ENCODE peak calls at places on chromosome 7, in nine cellular contexts. One of them, this sample, is unnamed.
A peak's percentile ranks its signal among the peaks of the same experiment; 100 is the strongest.

GRCh38 chr7:131896189-131896855 is 339.9 kb upstream of the PODXL start:
- DNase-seq in left ventricle myocardium inferior: no peak
- DNase-seq in effector CD8-positive, alpha-beta T cell: no peak
- DNase-seq in heart right ventricle: no peak
- DNase-seq in HAP-1: peak; percentile 36
- DNase-seq in naive thymus-derived CD4-positive, alpha-beta T cell: no peak
- DNase-seq in ureter: no peak
- DNase-seq in left colon: no peak
- DNase-seq in activated naive CD4-positive, alpha-beta T cell treated with anti-CD3 and anti-CD28 coated beads, Interleukin-2, amount 50 U/mL, for 16 hours: no peak
- DNase-seq in this sample: no peak

GRCh38 chr7:82494420-82494819 is 50.8 kb upstream of the CACNA2D1 start:
- DNase-seq in left ventricle myocardium inferior: no peak
- DNase-seq in effector CD8-positive, alpha-beta T cell: no peak
- DNase-seq in heart right ventricle: no peak
- DNase-seq in HAP-1: no peak
- DNase-seq in naive thymus-derived CD4-positive, alpha-beta T cell: no peak
- DNase-seq in ureter: no peak
- DNase-seq in left colon: no peak
- DNase-seq in activated naive CD4-positive, alpha-beta T cell treated with anti-CD3 and anti-CD28 coated beads, Interleukin-2, amount 50 U/mL, for 16 hours: no peak
- DNase-seq in this sample: no peak

GRCh38 chr7:46352335-46352954 is 431.4 kb upstream of the IGFBP3 start:
- DNase-seq in left ventricle myocardium inferior: no peak
- DNase-seq in effector CD8-positive, alpha-beta T cell: peak; percentile 1
- DNase-seq in heart right ventricle: no peak
- DNase-seq in HAP-1: no peak
- DNase-seq in naive thymus-derived CD4-positive, alpha-beta T cell: no peak
- DNase-seq in ureter: peak; percentile 56
- DNase-seq in left colon: no peak
- DNase-seq in activated naive CD4-positive, alpha-beta T cell treated with anti-CD3 and anti-CD28 coated beads, Interleukin-2, amount 50 U/mL, for 16 hours: no peak
- DNase-seq in this sample: peak; percentile 16

GRCh38 chr7:108455833-108456677 is at the start of gene NRCAM:
- DNase-seq in left ventricle myocardium inferior: no peak
- DNase-seq in effector CD8-positive, alpha-beta T cell: peak; percentile 64
- DNase-seq in heart right ventricle: peak; percentile 11
- DNase-seq in HAP-1: peak; percentile 79
- DNase-seq in naive thymus-derived CD4-positive, alpha-beta T cell: peak; percentile 30
- DNase-seq in ureter: no peak
- DNase-seq in left colon: peak; percentile 7
- DNase-seq in activated naive CD4-positive, alpha-beta T cell treated with anti-CD3 and anti-CD28 coated beads, Interleukin-2, amount 50 U/mL, for 16 hours: peak; percentile 42
- DNase-seq in this sample: peak; percentile 76

GRCh38 chr7:88184848-88185304 is 35.0 kb downstream of the SRI start:
- DNase-seq in left ventricle myocardium inferior: no peak
- DNase-seq in effector CD8-positive, alpha-beta T cell: no peak
- DNase-seq in heart right ventricle: no peak
- DNase-seq in HAP-1: no peak
- DNase-seq in naive thymus-derived CD4-positive, alpha-beta T cell: no peak
- DNase-seq in ureter: no peak
- DNase-seq in left colon: no peak
- DNase-seq in activated naive CD4-positive, alpha-beta T cell treated with anti-CD3 and anti-CD28 coated beads, Interleukin-2, amount 50 U/mL, for 16 hours: no peak
- DNase-seq in this sample: no peak

GRCh38 chr7:46209611-46210170 is 288.6 kb upstream of the IGFBP3 start:
- DNase-seq in left ventricle myocardium inferior: no peak
- DNase-seq in effector CD8-positive, alpha-beta T cell: no peak
- DNase-seq in heart right ventricle: no peak
- DNase-seq in HAP-1: no peak
- DNase-seq in naive thymus-derived CD4-positive, alpha-beta T cell: no peak
- DNase-seq in ureter: no peak
- DNase-seq in left colon: no peak
- DNase-seq in activated naive CD4-positive, alpha-beta T cell treated with anti-CD3 and anti-CD28 coated beads, Interleukin-2, amount 50 U/mL, for 16 hours: no peak
- DNase-seq in this sample: no peak

GRCh38 chr7:102125127-102125561 is 161.5 kb upstream of the SH2B2 start:
- DNase-seq in left ventricle myocardium inferior: peak; percentile 52
- DNase-seq in effector CD8-positive, alpha-beta T cell: no peak
- DNase-seq in heart right ventricle: peak; percentile 56
- DNase-seq in HAP-1: no peak
- DNase-seq in naive thymus-derived CD4-positive, alpha-beta T cell: no peak
- DNase-seq in ureter: peak; percentile 59
- DNase-seq in left colon: peak; percentile 25
- DNase-seq in activated naive CD4-positive, alpha-beta T cell treated with anti-CD3 and anti-CD28 coated beads, Interleukin-2, amount 50 U/mL, for 16 hours: no peak
- DNase-seq in this sample: no peak

GRCh38 chr7:8443871-8444756 is 10.7 kb downstream of the NXPH1 start:
- DNase-seq in left ventricle myocardium inferior: no peak
- DNase-seq in effector CD8-positive, alpha-beta T cell: no peak
- DNase-seq in heart right ventricle: no peak
- DNase-seq in HAP-1: no peak
- DNase-seq in naive thymus-derived CD4-positive, alpha-beta T cell: no peak
- DNase-seq in ureter: no peak
- DNase-seq in left colon: no peak
- DNase-seq in activated naive CD4-positive, alpha-beta T cell treated with anti-CD3 and anti-CD28 coated beads, Interleukin-2, amount 50 U/mL, for 16 hours: no peak
- DNase-seq in this sample: no peak

GRCh38 chr7:134126937-134127848 is at the start of gene LRGUK:
- DNase-seq in left ventricle myocardium inferior: peak; percentile 83
- DNase-seq in effector CD8-positive, alpha-beta T cell: peak; percentile 61
- DNase-seq in heart right ventricle: peak; percentile 77
- DNase-seq in HAP-1: peak; percentile 92
- DNase-seq in naive thymus-derived CD4-positive, alpha-beta T cell: peak; percentile 68
- DNase-seq in ureter: peak; percentile 77
- DNase-seq in left colon: peak; percentile 86
- DNase-seq in activated naive CD4-positive, alpha-beta T cell treated with anti-CD3 and anti-CD28 coated beads, Interleukin-2, amount 50 U/mL, for 16 hours: peak; percentile 77
- DNase-seq in this sample: peak; percentile 91

GRCh38 chr7:97971120-97971989 is 18.6 kb downstream of the OCM2 start:
- DNase-seq in left ventricle myocardium inferior: no peak
- DNase-seq in effector CD8-positive, alpha-beta T cell: peak; percentile 21
- DNase-seq in heart right ventricle: no peak
- DNase-seq in HAP-1: peak; percentile 32
- DNase-seq in naive thymus-derived CD4-positive, alpha-beta T cell: no peak
- DNase-seq in ureter: no peak
- DNase-seq in left colon: peak; percentile 23
- DNase-seq in activated naive CD4-positive, alpha-beta T cell treated with anti-CD3 and anti-CD28 coated beads, Interleukin-2, amount 50 U/mL, for 16 hours: no peak
- DNase-seq in this sample: peak; percentile 20